ENCODE peak calls at places on chromosomes 3 and 15, in six cellular contexts. One of them, this sample, is unnamed.

GRCh38 chr3:36591959-36592358 is 172.4 kb downstream of the DCLK3 start:
- DNase-seq in BJ: no peak
- DNase-seq in PC-9: no peak
- DNase-seq in cardiac fibroblast: peak; percentile 58
- DNase-seq in spleen: no peak
- DNase-seq in GM12865: no peak
- DNase-seq in this sample: no peak

GRCh38 chr3:192409203-192409837 is 318.0 kb downstream of the FGF12 start:
- DNase-seq in BJ: no peak
- DNase-seq in PC-9: peak; percentile 64
- DNase-seq in cardiac fibroblast: peak; percentile 46
- DNase-seq in spleen: peak; percentile 86
- DNase-seq in GM12865: peak; percentile 26
- DNase-seq in this sample: peak; percentile 59

GRCh38 chr3:182309120-182309519 is 484.2 kb upstream of the ATP11B start:
- DNase-seq in BJ: no peak
- DNase-seq in PC-9: no peak
- DNase-seq in cardiac fibroblast: no peak
- DNase-seq in spleen: no peak
- DNase-seq in GM12865: no peak
- DNase-seq in this sample: no peak

GRCh38 chr3:67648701-67649100 is 5.7 kb downstream of the SUCLG2 start:
- DNase-seq in BJ: no peak
- DNase-seq in PC-9: no peak
- DNase-seq in cardiac fibroblast: peak; percentile 12
- DNase-seq in spleen: no peak
- DNase-seq in GM12865: no peak
- DNase-seq in this sample: no peak

GRCh38 chr3:108088697-108089096 is 2.1 kb downstream of the CD47 start:
- DNase-seq in BJ: no peak
- DNase-seq in PC-9: no peak
- DNase-seq in cardiac fibroblast: peak; percentile 25
- DNase-seq in spleen: no peak
- DNase-seq in GM12865: peak; percentile 82
- DNase-seq in this sample: peak; percentile 63

GRCh38 chr3:150734795-150735119 is 28.2 kb downstream of the SIAH2 start:
- DNase-seq in BJ: no peak
- DNase-seq in PC-9: no peak
- DNase-seq in cardiac fibroblast: no peak
- DNase-seq in spleen: no peak
- DNase-seq in GM12865: no peak
- DNase-seq in this sample: no peak

GRCh38 chr15:85282504-85283115 is 97.8 kb upstream of the AKAP13 start:
- DNase-seq in BJ: peak; percentile 9
- DNase-seq in PC-9: peak; percentile 16
- DNase-seq in cardiac fibroblast: peak; percentile 57
- DNase-seq in spleen: no peak
- DNase-seq in GM12865: no peak
- DNase-seq in this sample: no peak

GRCh38 chr3:5275529-5275928 is 88.0 kb downstream of the EDEM1 start:
- DNase-seq in BJ: peak; percentile 41
- DNase-seq in PC-9: no peak
- DNase-seq in cardiac fibroblast: peak; percentile 11
- DNase-seq in spleen: no peak
- DNase-seq in GM12865: peak; percentile 18
- DNase-seq in this sample: no peak

GRCh38 chr3:51269466-51269865 is 115.6 kb upstream of the MANF start:
- DNase-seq in BJ: no peak
- DNase-seq in PC-9: no peak
- DNase-seq in cardiac fibroblast: peak; percentile 13
- DNase-seq in spleen: no peak
- DNase-seq in GM12865: no peak
- DNase-seq in this sample: no peak
- TF ChIP-seq CTCF in BJ: peak; percentile 25
- TF ChIP-seq CTCF in PC-9: no peak
- TF ChIP-seq CTCF in cardiac fibroblast: peak; percentile 15
- TF ChIP-seq CTCF in spleen: no peak
- TF ChIP-seq CTCF in GM12865: no peak
- TF ChIP-seq CTCF in this sample: peak; percentile 24

DNA sequence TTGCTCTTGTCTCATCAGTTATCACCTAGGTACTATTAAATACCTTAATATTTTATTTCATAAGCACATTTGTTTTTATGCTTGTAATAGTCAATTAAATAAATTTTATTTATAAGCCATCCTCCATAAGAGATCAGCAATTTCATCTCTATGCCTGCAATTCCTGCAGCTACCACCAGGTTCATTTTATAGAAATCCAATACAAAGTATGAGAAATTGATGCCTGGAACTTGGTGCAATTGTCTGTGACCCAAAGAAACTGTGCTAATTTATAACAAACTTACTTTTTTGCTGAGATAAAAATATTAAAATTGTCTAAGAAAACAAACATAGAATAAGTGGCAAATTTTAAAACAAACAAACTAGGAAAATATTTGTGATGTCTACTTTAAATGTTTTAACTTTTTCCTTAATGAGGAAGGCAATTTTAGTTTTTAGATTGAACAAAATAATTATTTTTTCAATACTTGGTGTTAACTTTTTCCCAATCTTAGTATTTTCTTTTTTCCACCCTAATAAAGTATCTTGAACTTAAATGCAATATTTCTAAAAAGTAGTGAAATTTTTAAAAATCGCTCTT is 1026.6 kb downstream of the ROBO1 start:
- DNase-seq in BJ: no peak
- DNase-seq in PC-9: no peak
- DNase-seq in cardiac fibroblast: no peak
- DNase-seq in spleen: no peak
- DNase-seq in GM12865: no peak
- DNase-seq in this sample: no peak
- TF ChIP-seq CTCF in BJ: peak; percentile 49
- TF ChIP-seq CTCF in PC-9: peak; percentile 78
- TF ChIP-seq CTCF in cardiac fibroblast: peak; percentile 54
- TF ChIP-seq CTCF in spleen: no peak
- TF ChIP-seq CTCF in GM12865: peak; percentile 32
- TF ChIP-seq CTCF in this sample: peak; percentile 21

GRCh38 chr3:81274671-81275070 is 486.8 kb downstream of the GBE1 start:
- DNase-seq in BJ: no peak
- DNase-seq in PC-9: no peak
- DNase-seq in cardiac fibroblast: peak; percentile 65
- DNase-seq in spleen: no peak
- DNase-seq in GM12865: no peak
- DNase-seq in this sample: no peak
- TF ChIP-seq CTCF in BJ: no peak
- TF ChIP-seq CTCF in PC-9: no peak
- TF ChIP-seq CTCF in cardiac fibroblast: no peak
- TF ChIP-seq CTCF in spleen: no peak
- TF ChIP-seq CTCF in GM12865: no peak
- TF ChIP-seq CTCF in this sample: no peak

GRCh38 chr3:170062769-170063168 is 25.0 kb downstream of the GPR160 start:
- DNase-seq in BJ: no peak
- DNase-seq in PC-9: no peak
- DNase-seq in cardiac fibroblast: no peak
- DNase-seq in spleen: no peak
- DNase-seq in GM12865: no peak
- DNase-seq in this sample: no peak
- TF ChIP-seq CTCF in BJ: peak; percentile 2
- TF ChIP-seq CTCF in PC-9: peak; percentile 39
- TF ChIP-seq CTCF in cardiac fibroblast: no peak
- TF ChIP-seq CTCF in spleen: no peak
- TF ChIP-seq CTCF in GM12865: peak; percentile 5
- TF ChIP-seq CTCF in this sample: peak; percentile 7

GRCh38 chr3:195559723-195560409 is 16.7 kb upstream of the PPP1R2 start:
- DNase-seq in BJ: no peak
- DNase-seq in PC-9: peak; percentile 75
- DNase-seq in cardiac fibroblast: no peak
- DNase-seq in spleen: no peak
- DNase-seq in GM12865: no peak
- DNase-seq in this sample: no peak

GRCh38 chr3:195555110-195555509 is 12.0 kb upstream of the PPP1R2 start:
- DNase-seq in BJ: no peak
- DNase-seq in PC-9: no peak
- DNase-seq in cardiac fibroblast: no peak
- DNase-seq in spleen: no peak
- DNase-seq in GM12865: no peak
- DNase-seq in this sample: no peak

GRCh38 chr3:195557327-195557726 is 14.2 kb upstream of the PPP1R2 start:
- DNase-seq in BJ: no peak
- DNase-seq in PC-9: no peak
- DNase-seq in cardiac fibroblast: no peak
- DNase-seq in spleen: no peak
- DNase-seq in GM12865: no peak
- DNase-seq in this sample: no peak

GRCh38 chr3:195556390-195556789 is 13.3 kb upstream of the PPP1R2 start:
- DNase-seq in BJ: no peak
- DNase-seq in PC-9: no peak
- DNase-seq in cardiac fibroblast: peak; percentile 22
- DNase-seq in spleen: no peak
- DNase-seq in GM12865: no peak
- DNase-seq in this sample: no peak

GRCh38 chr3:195558602-195559001 is 15.5 kb upstream of the PPP1R2 start:
- DNase-seq in BJ: peak; percentile 30
- DNase-seq in PC-9: peak; percentile 51
- DNase-seq in cardiac fibroblast: peak; percentile 62
- DNase-seq in spleen: no peak
- DNase-seq in GM12865: peak; percentile 69
- DNase-seq in this sample: peak; percentile 31
- TF ChIP-seq CTCF in BJ: peak; percentile 67
- TF ChIP-seq CTCF in PC-9: peak; percentile 74
- TF ChIP-seq CTCF in cardiac fibroblast: peak; percentile 47
- TF ChIP-seq CTCF in spleen: peak; percentile 36
- TF ChIP-seq CTCF in GM12865: peak; percentile 58
- TF ChIP-seq CTCF in this sample: peak; percentile 67

This sample was measured in GM13977.